ENCODE peak calls at places on chromosomes 16 and 17, in six cellular contexts. Q, N, T, B, M and X are unnamed samples.

GRCh38 chr17:33778505-33779398 is 476.3 kb upstream of the CCL2 start:
- DNase-seq in N (peak; percentile 28), B (peak; percentile 7), Q (peak; percentile 6), M (no peak), T (peak; percentile 15), X (peak; percentile 6)

GRCh38 chr17:79630821-79631639 is 20.2 kb upstream of the RBFOX3 start:
- DNase-seq in Q (no peak), M (no peak), T (no peak), N (no peak), B (no peak), X (no peak)

GRCh38 chr16:87318158-87318644 is 1.0 kb upstream of the C16orf95 start:
- DNase-seq in M (no peak), B (no peak), T (no peak), Q (no peak), N (peak; percentile 56), X (no peak)

GRCh38 chr16:14486520-14487303 is 143.3 kb downstream of the PARN start:
- DNase-seq in M (no peak), N (peak; percentile 60), Q (peak; percentile 82), B (peak; percentile 65), T (no peak), X (peak; percentile 42)

GRCh38 chr16:17773698-17774101 is 302.9 kb upstream of the XYLT1 start:
- DNase-seq in T (no peak), B (no peak), Q (no peak), N (no peak), M (no peak), X (no peak)

GRCh38 chr17:67211742-67212141 is 33.3 kb downstream of the HELZ start:
- DNase-seq in T (no peak), B (no peak), Q (no peak), M (no peak), N (no peak), X (no peak)

GRCh38 chr17:80805032-80805751 is 186.4 kb upstream of the CHMP6 start:
- DNase-seq in N (no peak), M (no peak), T (no peak), B (no peak), Q (no peak), X (no peak)

GRCh38 chr17:50692448-50693040 is 15.2 kb downstream of the ANKRD40 start:
- DNase-seq in B (no peak), T (no peak), N (no peak), Q (no peak), M (no peak), X (no peak)

GRCh38 chr16:21656795-21657768 is 4.7 kb upstream of the IGSF6 start:
- DNase-seq in Q (peak; percentile 6), B (no peak), M (peak; percentile 23), N (peak; percentile 75), T (peak; percentile 43), X (no peak)

GRCh38 chr17:17295141-17295540 is 8.0 kb upstream of the NT5M start:
- DNase-seq in N (no peak), M (no peak), B (no peak), Q (no peak), T (no peak), X (no peak)

GRCh38 chr17:2057130-2057713 is 2.3 kb downstream of the HIC1 start:
- DNase-seq in T (no peak), M (no peak), Q (no peak), N (no peak), B (no peak), X (no peak)

GRCh38 chr16:49487746-49488145 is 114.1 kb downstream of the C16orf78 start:
- DNase-seq in T (no peak), N (no peak), B (no peak), M (no peak), Q (no peak), X (no peak)

GRCh38 chr16:69188716-69189115 is 1.8 kb downstream of the SNTB2 start:
- DNase-seq in T (no peak), Q (no peak), N (no peak), B (no peak), M (no peak), X (no peak)

GRCh38 chr16:66346221-66346620 is 20.3 kb upstream of the CDH5 start:
- DNase-seq in N (no peak), M (no peak), B (no peak), Q (peak; percentile 57), T (no peak), X (no peak)

GRCh38 chr17:78947235-78948153 is 22.3 kb upstream of the TIMP2 start:
- DNase-seq in B (no peak), M (no peak), Q (no peak), T (no peak), N (no peak), X (no peak)

GRCh38 chr17:32161506-32162365 is 19.4 kb downstream of the RHOT1 start:
- DNase-seq in B (no peak), T (no peak), M (no peak), Q (no peak), N (no peak), X (no peak)

GRCh38 chr17:77802811-77803220 is 155.7 kb upstream of the TNRC6C start:
- DNase-seq in B (no peak), M (peak; percentile 70), T (no peak), N (no peak), Q (peak; percentile 38), X (peak; percentile 70)

GRCh38 chr17:36641877-36642845 is 40.8 kb downstream of the MRM1 start:
- DNase-seq in N (no peak), Q (no peak), B (no peak), T (peak; percentile 7), M (no peak), X (no peak)

GRCh38 chr16:29011112-29011511 is 26.3 kb downstream of the LAT start:
- DNase-seq in Q (no peak), B (no peak), T (no peak), M (no peak), N (peak; percentile 40), X (no peak)

GRCh38 chr17:27466376-27466747 is 10.1 kb downstream of the KSR1 start:
- DNase-seq in B (no peak), Q (no peak), T (peak; percentile 8), N (no peak), M (no peak), X (no peak)

GRCh38 chr16:71526111-71526998 is at the start of gene CHST4:
- DNase-seq in T (no peak), Q (no peak), M (no peak), N (no peak), B (no peak), X (peak; percentile 13)

GRCh38 chr17:74467221-74467951 is 952 bp downstream of the CD300A start:
- DNase-seq in M (no peak), T (no peak), Q (no peak), B (no peak), N (no peak), X (no peak)

GRCh38 chr17:2090804-2091534 is 36.1 kb downstream of the HIC1 start:
- DNase-seq in Q (no peak), T (no peak), M (no peak), N (no peak), B (no peak), X (no peak)

GRCh38 chr17:11986179-11986938 is 10.9 kb downstream of the ZNF18 start:
- DNase-seq in B (no peak), T (no peak), N (peak; percentile 9), Q (no peak), M (no peak), X (no peak)

GRCh38 chr16:75074920-75075687 is 41.5 kb downstream of the LDHD start:
- DNase-seq in Q (peak; percentile 70), M (no peak), T (peak; percentile 75), N (no peak), B (no peak), X (no peak)

GRCh38 chr16:9049241-9049640 is 42.2 kb upstream of the HAPSTR1 start:
- DNase-seq in B (no peak), Q (no peak), T (no peak), M (no peak), N (no peak), X (no peak)

GRCh38 chr17:11598274-11599221 is at the start of gene DNAH9:
- DNase-seq in T (no peak), B (peak; percentile 81), Q (peak; percentile 80), N (peak; percentile 18), M (peak; percentile 1), X (peak; percentile 89)

GRCh38 chr17:17140590-17140980 is 65.5 kb downstream of the PLD6 start:
- DNase-seq in B (no peak), T (no peak), Q (no peak), N (no peak), M (no peak), X (no peak)

GRCh38 chr17:76515291-76515949 is 14.2 kb upstream of the RHBDF2 start:
- DNase-seq in M (no peak), B (no peak), Q (no peak), N (no peak), T (peak; percentile 84), X (no peak)

GRCh38 chr17:2484876-2485275 is 26.8 kb downstream of the METTL16 start:
- DNase-seq in N (no peak), Q (no peak), M (peak; percentile 57), T (no peak), B (no peak), X (peak; percentile 72)

GRCh38 chr17:80892019-80892855 is 99.4 kb upstream of the CHMP6 start:
- DNase-seq in M (peak; percentile 88), B (peak; percentile 20), Q (peak; percentile 61), N (no peak), T (peak; percentile 70), X (no peak)

GRCh38 chr16:85863384-85863774 is 35.6 kb upstream of the IRF8 start:
- DNase-seq in Q (no peak), N (no peak), B (no peak), M (no peak), T (no peak), X (no peak)

GRCh38 chr17:58348038-58348437 is 4.0 kb downstream of the SUPT4H1 start:
- DNase-seq in M (no peak), T (no peak), N (no peak), Q (no peak), B (no peak), X (no peak)